ENCODE peak calls at places on chromosomes 11 and 22, in six cellular contexts. One of them, this sample, is unnamed.

GRCh38 chr11:9214765-9215164 is 50.4 kb downstream of the DENND5A start:
- DNase-seq in neural progenitor cell: peak; percentile 32
- DNase-seq in breast epithelium: no peak
- DNase-seq in cardiac muscle cell: peak; percentile 35
- DNase-seq in psoas muscle: no peak
- DNase-seq in CD8-positive, alpha-beta memory T cell: no peak
- DNase-seq in this sample: peak; percentile 35

GRCh38 chr11:106087815-106088435 is 10.5 kb downstream of the AASDHPPT start:
- DNase-seq in psoas muscle: no peak
- DNase-seq in neural progenitor cell: peak; percentile 54
- DNase-seq in breast epithelium: peak; percentile 27
- DNase-seq in CD8-positive, alpha-beta memory T cell: peak; percentile 53
- DNase-seq in cardiac muscle cell: peak; percentile 74
- DNase-seq in this sample: no peak

GRCh38 chr22:23105919-23106853 is 35.6 kb downstream of the RSPH14 start:
- DNase-seq in CD8-positive, alpha-beta memory T cell: no peak
- DNase-seq in psoas muscle: no peak
- DNase-seq in breast epithelium: no peak
- DNase-seq in cardiac muscle cell: no peak
- DNase-seq in neural progenitor cell: no peak
- DNase-seq in this sample: no peak

GRCh38 chr11:2933376-2934056 is 4.3 kb upstream of the PHLDA2 start:
- DNase-seq in cardiac muscle cell: peak; percentile 70
- DNase-seq in neural progenitor cell: no peak
- DNase-seq in breast epithelium: peak; percentile 74
- DNase-seq in psoas muscle: peak; percentile 83
- DNase-seq in CD8-positive, alpha-beta memory T cell: peak; percentile 69
- DNase-seq in this sample: peak; percentile 94

GRCh38 chr22:44047891-44048301 is 23.8 kb downstream of the PARVB start:
- DNase-seq in cardiac muscle cell: no peak
- DNase-seq in psoas muscle: no peak
- DNase-seq in breast epithelium: no peak
- DNase-seq in CD8-positive, alpha-beta memory T cell: no peak
- DNase-seq in neural progenitor cell: no peak
- DNase-seq in this sample: no peak

GRCh38 chr11:2306971-2307732 is 5.3 kb downstream of the TSPAN32 start:
- DNase-seq in CD8-positive, alpha-beta memory T cell: no peak
- DNase-seq in breast epithelium: no peak
- DNase-seq in cardiac muscle cell: no peak
- DNase-seq in neural progenitor cell: no peak
- DNase-seq in psoas muscle: no peak
- DNase-seq in this sample: peak; percentile 74

GRCh38 chr11:7600205-7600775 is 73.0 kb downstream of the CYB5R2 start:
- DNase-seq in breast epithelium: peak; percentile 87
- DNase-seq in psoas muscle: peak; percentile 75
- DNase-seq in cardiac muscle cell: peak; percentile 97
- DNase-seq in neural progenitor cell: no peak
- DNase-seq in CD8-positive, alpha-beta memory T cell: no peak
- DNase-seq in this sample: no peak

GRCh38 chr11:116301141-116301540 is 471.6 kb downstream of the BUD13 start:
- DNase-seq in CD8-positive, alpha-beta memory T cell: no peak
- DNase-seq in psoas muscle: no peak
- DNase-seq in breast epithelium: no peak
- DNase-seq in cardiac muscle cell: no peak
- DNase-seq in neural progenitor cell: no peak
- DNase-seq in this sample: no peak

GRCh38 chr11:76149713-76150112 is 56.6 kb downstream of the WNT11 start:
- DNase-seq in psoas muscle: no peak
- DNase-seq in CD8-positive, alpha-beta memory T cell: no peak
- DNase-seq in cardiac muscle cell: no peak
- DNase-seq in neural progenitor cell: no peak
- DNase-seq in breast epithelium: no peak
- DNase-seq in this sample: no peak

GRCh38 chr11:117457835-117458234 is 130.2 kb downstream of the CEP164 start:
- DNase-seq in neural progenitor cell: no peak
- DNase-seq in cardiac muscle cell: no peak
- DNase-seq in breast epithelium: no peak
- DNase-seq in psoas muscle: no peak
- DNase-seq in CD8-positive, alpha-beta memory T cell: no peak
- DNase-seq in this sample: no peak

GRCh38 chr11:84675631-84676030 is 951.5 kb downstream of the DLG2 start:
- DNase-seq in neural progenitor cell: no peak
- DNase-seq in CD8-positive, alpha-beta memory T cell: no peak
- DNase-seq in psoas muscle: no peak
- DNase-seq in cardiac muscle cell: no peak
- DNase-seq in breast epithelium: no peak
- DNase-seq in this sample: no peak

GRCh38 chr11:84673753-84674152 is 953.4 kb downstream of the DLG2 start:
- DNase-seq in psoas muscle: no peak
- DNase-seq in cardiac muscle cell: no peak
- DNase-seq in CD8-positive, alpha-beta memory T cell: no peak
- DNase-seq in neural progenitor cell: no peak
- DNase-seq in breast epithelium: no peak
- DNase-seq in this sample: no peak

GRCh38 chr11:84671325-84672019 is 955.7 kb downstream of the DLG2 start:
- DNase-seq in breast epithelium: no peak
- DNase-seq in cardiac muscle cell: no peak
- DNase-seq in psoas muscle: no peak
- DNase-seq in CD8-positive, alpha-beta memory T cell: no peak
- DNase-seq in neural progenitor cell: no peak
- DNase-seq in this sample: no peak
- H3K4me3 ChIP-seq in breast epithelium: no peak overlapping the region
- H3K4me3 ChIP-seq in cardiac muscle cell: no peak overlapping the region
- H3K4me3 ChIP-seq in psoas muscle: no peak overlapping the region
- H3K4me3 ChIP-seq in CD8-positive, alpha-beta memory T cell: no peak overlapping the region
- H3K4me3 ChIP-seq in neural progenitor cell: no peak overlapping the region
- H3K4me3 ChIP-seq in this sample: no peak overlapping the region

DNA sequence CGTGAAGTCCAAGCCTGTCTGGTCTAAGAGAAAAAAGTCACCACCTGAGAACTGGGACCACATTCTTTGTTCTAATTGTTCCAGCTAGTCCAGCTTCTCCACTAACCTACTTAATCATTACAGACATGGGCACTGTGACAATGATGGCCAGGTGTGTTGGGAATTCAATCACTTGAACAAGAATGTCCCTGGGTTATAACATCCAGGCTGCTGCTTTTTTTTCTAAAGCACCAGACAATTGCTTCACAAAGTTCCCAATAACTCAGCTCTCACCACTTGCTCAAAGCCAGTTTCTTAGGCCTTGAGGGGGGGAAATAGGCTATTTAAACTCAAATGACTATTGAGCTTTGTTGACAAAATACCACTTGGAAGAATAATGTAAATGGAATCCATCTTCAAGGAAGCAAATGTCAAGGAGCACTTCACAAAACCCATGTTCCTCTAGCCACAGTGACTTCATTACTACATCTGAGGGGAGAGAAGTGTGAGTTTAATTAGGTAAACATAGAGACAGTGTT is 80.3 kb downstream of the ME3 start:
- DNase-seq in CD8-positive, alpha-beta memory T cell: no peak
- DNase-seq in psoas muscle: no peak
- DNase-seq in neural progenitor cell: no peak
- DNase-seq in breast epithelium: no peak
- DNase-seq in cardiac muscle cell: no peak
- DNase-seq in this sample: peak; percentile 24
- H3K4me1 ChIP-seq in CD8-positive, alpha-beta memory T cell: peaks cover 12% of the 10 kb centered on the region
- H3K4me1 ChIP-seq in psoas muscle: peaks cover 48% of the 10 kb centered on the region
- H3K4me1 ChIP-seq in neural progenitor cell: peaks cover 85% of the 10 kb centered on the region
- H3K4me1 ChIP-seq in breast epithelium: no peaks in the 10 kb centered on the region
- H3K4me1 ChIP-seq in cardiac muscle cell: peaks cover 14% of the 10 kb centered on the region
- H3K4me1 ChIP-seq in this sample: peaks cover 24% of the 10 kb centered on the region

GRCh38 chr22:45483918-45484499 is 18.7 kb upstream of the FBLN1 start:
- DNase-seq in neural progenitor cell: no peak
- DNase-seq in cardiac muscle cell: no peak
- DNase-seq in psoas muscle: no peak
- DNase-seq in breast epithelium: no peak
- DNase-seq in CD8-positive, alpha-beta memory T cell: no peak
- DNase-seq in this sample: no peak

GRCh38 chr22:45483319-45483718 is 19.4 kb upstream of the FBLN1 start:
- DNase-seq in CD8-positive, alpha-beta memory T cell: no peak
- DNase-seq in neural progenitor cell: no peak
- DNase-seq in psoas muscle: no peak
- DNase-seq in cardiac muscle cell: no peak
- DNase-seq in breast epithelium: no peak
- DNase-seq in this sample: no peak

GRCh38 chr22:45484742-45485141 is 17.9 kb upstream of the FBLN1 start:
- DNase-seq in neural progenitor cell: no peak
- DNase-seq in CD8-positive, alpha-beta memory T cell: no peak
- DNase-seq in psoas muscle: no peak
- DNase-seq in cardiac muscle cell: no peak
- DNase-seq in breast epithelium: no peak
- DNase-seq in this sample: no peak

GRCh38 chr22:45482169-45482568 is 20.5 kb upstream of the FBLN1 start:
- DNase-seq in CD8-positive, alpha-beta memory T cell: no peak
- DNase-seq in cardiac muscle cell: no peak
- DNase-seq in psoas muscle: no peak
- DNase-seq in breast epithelium: no peak
- DNase-seq in neural progenitor cell: peak; percentile 68
- DNase-seq in this sample: no peak

GRCh38 chr22:45485271-45485670 is 17.4 kb upstream of the FBLN1 start:
- DNase-seq in psoas muscle: no peak
- DNase-seq in cardiac muscle cell: no peak
- DNase-seq in neural progenitor cell: no peak
- DNase-seq in CD8-positive, alpha-beta memory T cell: no peak
- DNase-seq in breast epithelium: no peak
- DNase-seq in this sample: no peak
- H3K9me3 ChIP-seq in psoas muscle: no peaks in the 10 kb centered on the region
- H3K9me3 ChIP-seq in cardiac muscle cell: no peaks in the 10 kb centered on the region
- H3K9me3 ChIP-seq in neural progenitor cell: peaks cover 31% of the 10 kb centered on the region
- H3K9me3 ChIP-seq in CD8-positive, alpha-beta memory T cell: no peaks in the 10 kb centered on the region
- H3K9me3 ChIP-seq in breast epithelium: no peaks in the 10 kb centered on the region
- H3K9me3 ChIP-seq in this sample: no peaks in the 10 kb centered on the region

GRCh38 chr22:42281706-42282251 is 11.3 kb upstream of the TCF20 start:
- DNase-seq in cardiac muscle cell: no peak
- DNase-seq in breast epithelium: no peak
- DNase-seq in neural progenitor cell: no peak
- DNase-seq in psoas muscle: peak; percentile 11
- DNase-seq in CD8-positive, alpha-beta memory T cell: no peak
- DNase-seq in this sample: no peak

GRCh38 chr22:42284230-42284591 is 13.8 kb upstream of the TCF20 start:
- DNase-seq in cardiac muscle cell: no peak
- DNase-seq in CD8-positive, alpha-beta memory T cell: no peak
- DNase-seq in breast epithelium: no peak
- DNase-seq in neural progenitor cell: no peak
- DNase-seq in psoas muscle: peak; percentile 3
- DNase-seq in this sample: no peak

GRCh38 chr22:42282252-42282942 is 11.9 kb upstream of the TCF20 start:
- DNase-seq in breast epithelium: no peak
- DNase-seq in psoas muscle: peak; percentile 41
- DNase-seq in neural progenitor cell: no peak
- DNase-seq in CD8-positive, alpha-beta memory T cell: peak; percentile 45
- DNase-seq in cardiac muscle cell: no peak
- DNase-seq in this sample: no peak

GRCh38 chr22:42283288-42284229 is 13.1 kb upstream of the TCF20 start:
- DNase-seq in cardiac muscle cell: peak; percentile 27
- DNase-seq in neural progenitor cell: peak; percentile 87
- DNase-seq in CD8-positive, alpha-beta memory T cell: peak; percentile 62
- DNase-seq in psoas muscle: peak; percentile 55
- DNase-seq in breast epithelium: no peak
- DNase-seq in this sample: no peak

DNA sequence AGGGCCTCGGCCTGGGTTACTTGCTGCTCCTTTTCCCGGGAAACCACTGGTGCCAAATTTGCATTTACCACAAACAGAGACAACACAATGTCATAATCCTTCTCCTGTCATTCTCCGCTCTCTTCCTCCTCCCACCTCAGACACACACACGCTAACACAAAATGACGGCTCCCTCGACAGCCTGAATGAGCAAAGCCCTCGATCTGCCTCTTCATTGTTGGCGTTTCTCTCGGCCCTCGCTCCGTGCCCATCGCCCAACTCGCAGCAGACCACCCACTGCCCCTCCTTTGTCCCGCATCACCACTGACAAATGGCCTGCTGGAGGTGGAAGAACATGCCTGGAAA is 12.5 kb upstream of the TCF20 start:
- DNase-seq in psoas muscle: no peak
- DNase-seq in breast epithelium: no peak
- DNase-seq in CD8-positive, alpha-beta memory T cell: no peak
- DNase-seq in cardiac muscle cell: peak; percentile 12
- DNase-seq in neural progenitor cell: peak; percentile 83
- DNase-seq in this sample: no peak
- H3K4me3 ChIP-seq in psoas muscle: peak overlapping the region; percentile 46
- H3K4me3 ChIP-seq in breast epithelium: peak overlapping the region; percentile 49
- H3K4me3 ChIP-seq in CD8-positive, alpha-beta memory T cell: no peak overlapping the region
- H3K4me3 ChIP-seq in cardiac muscle cell: peak overlapping the region; percentile 29
- H3K4me3 ChIP-seq in neural progenitor cell: peak overlapping the region; percentile 54
- H3K4me3 ChIP-seq in this sample: no peak overlapping the region

GRCh38 chr22:37204045-37204655 is 8.1 kb downstream of the SSTR3 start:
- DNase-seq in cardiac muscle cell: no peak
- DNase-seq in psoas muscle: peak; percentile 38
- DNase-seq in breast epithelium: no peak
- DNase-seq in CD8-positive, alpha-beta memory T cell: peak; percentile 34
- DNase-seq in neural progenitor cell: no peak
- DNase-seq in this sample: no peak

GRCh38 chr22:37202706-37203105 is 9.6 kb downstream of the SSTR3 start:
- DNase-seq in CD8-positive, alpha-beta memory T cell: no peak
- DNase-seq in breast epithelium: no peak
- DNase-seq in cardiac muscle cell: no peak
- DNase-seq in neural progenitor cell: no peak
- DNase-seq in psoas muscle: peak; percentile 37
- DNase-seq in this sample: no peak

GRCh38 chr22:37203354-37204044 is 8.8 kb downstream of the SSTR3 start:
- DNase-seq in CD8-positive, alpha-beta memory T cell: no peak
- DNase-seq in cardiac muscle cell: no peak
- DNase-seq in neural progenitor cell: no peak
- DNase-seq in breast epithelium: no peak
- DNase-seq in psoas muscle: peak; percentile 40
- DNase-seq in this sample: no peak

GRCh38 chr22:37201066-37201820 is 11.0 kb downstream of the SSTR3 start:
- DNase-seq in neural progenitor cell: no peak
- DNase-seq in CD8-positive, alpha-beta memory T cell: no peak
- DNase-seq in breast epithelium: no peak
- DNase-seq in cardiac muscle cell: no peak
- DNase-seq in psoas muscle: peak; percentile 35
- DNase-seq in this sample: no peak

DNA sequence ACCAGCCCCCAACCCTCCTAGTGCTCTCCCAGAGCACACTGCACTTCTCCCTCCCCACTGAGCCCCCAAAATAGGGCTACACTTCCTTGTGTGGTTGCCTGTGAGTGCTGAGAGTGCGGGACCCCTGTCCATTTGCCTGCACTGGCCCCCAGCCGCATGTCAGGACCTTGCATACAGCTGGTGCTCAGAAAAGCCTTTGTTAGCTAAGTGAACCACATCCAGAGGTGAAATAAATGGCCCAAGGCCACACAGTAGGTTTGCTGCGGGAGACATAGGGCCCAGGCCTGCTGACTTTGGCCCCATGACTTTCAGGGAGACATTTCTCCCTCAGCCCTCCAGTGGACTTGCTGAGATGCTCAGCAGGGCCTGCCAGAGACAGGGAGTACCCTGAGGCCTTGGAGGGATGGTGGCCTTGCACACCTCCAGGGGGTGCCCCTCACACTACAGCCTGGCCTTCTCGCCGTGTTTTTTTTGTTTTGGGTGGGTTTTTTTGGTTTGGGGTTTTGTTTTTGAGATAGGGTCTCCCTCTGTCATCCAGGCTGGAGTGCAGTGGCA is 10.2 kb downstream of the SSTR3 start:
- DNase-seq in breast epithelium: no peak
- DNase-seq in psoas muscle: peak; percentile 19
- DNase-seq in cardiac muscle cell: no peak
- DNase-seq in neural progenitor cell: no peak
- DNase-seq in CD8-positive, alpha-beta memory T cell: no peak
- DNase-seq in this sample: no peak
- H3K4me1 ChIP-seq in breast epithelium: peaks cover 13% of the 10 kb centered on the region
- H3K4me1 ChIP-seq in psoas muscle: peaks cover 10% of the 10 kb centered on the region
- H3K4me1 ChIP-seq in cardiac muscle cell: peaks cover 2% of the 10 kb centered on the region
- H3K4me1 ChIP-seq in neural progenitor cell: no peaks in the 10 kb centered on the region
- H3K4me1 ChIP-seq in CD8-positive, alpha-beta memory T cell: peaks cover 22% of the 10 kb centered on the region
- H3K4me1 ChIP-seq in this sample: peaks cover 20% of the 10 kb centered on the region

This sample was measured in SJSA1.